ENCODE peak calls at places on chromosome 19, in five cellular contexts. J is OCI-LY7, G is PC-9, B is GM23338, K is MM.1S. C is an unnamed sample.

GRCh38 chr19:13764821-13765394 is 586 bp downstream of the MRI1 start:
- DNase-seq in B (peak; percentile 58), J (no peak), G (peak; percentile 19), K (no peak), C (peak; percentile 74)

GRCh38 chr19:43560687-43561086 is 14.6 kb downstream of the XRCC1 start:
- DNase-seq in K (no peak), J (no peak), G (no peak), B (peak; percentile 40), C (no peak)

GRCh38 chr19:7894612-7895309 is 6.5 kb downstream of the LRRC8E start:
- DNase-seq in J (no peak), B (peak; percentile 59), G (peak; percentile 92), K (no peak), C (no peak)

GRCh38 chr19:7679017-7679720 is 1.5 kb upstream of the TRAPPC5 start:
- DNase-seq in G (no peak), K (peak; percentile 23), J (peak; percentile 76), B (no peak), C (peak; percentile 63)

GRCh38 chr19:40640744-40641143 is 39.6 kb downstream of the LTBP4 start:
- DNase-seq in B (no peak), J (peak; percentile 23), K (no peak), G (no peak), C (peak; percentile 54)

GRCh38 chr19:34969721-34970120 is 5.7 kb upstream of the ZNF792 start:
- DNase-seq in J (no peak), G (no peak), K (no peak), B (no peak), C (no peak)

GRCh38 chr19:46840157-46840942 is 10.3 kb downstream of the AP2S1 start:
- DNase-seq in K (peak; percentile 64), B (peak; percentile 90), J (peak; percentile 81), G (peak; percentile 48), C (peak; percentile 92)

GRCh38 chr19:7159105-7159933 is 89.8 kb downstream of the ZNF557 start:
- DNase-seq in G (no peak), J (no peak), K (no peak), B (no peak), C (no peak)

GRCh38 chr19:17357724-17358123 is 19.4 kb downstream of the PLVAP start:
- DNase-seq in J (no peak), B (no peak), K (no peak), G (no peak), C (no peak)
- H3K9me2 ChIP-seq in J (no peaks in the 10 kb centered on the region), B (no peaks in the 10 kb centered on the region), K (no peaks in the 10 kb centered on the region), G (no peaks in the 10 kb centered on the region), C (no peaks in the 10 kb centered on the region)

GRCh38 chr19:39007096-39007495 is 25.3 kb downstream of the FBXO27 start:
- DNase-seq in K (no peak), J (no peak), B (peak; percentile 13), G (no peak), C (no peak)
- H3K4me3 ChIP-seq in K (no peak overlapping the region), J (no peak overlapping the region), B (no peak overlapping the region), G (no peak overlapping the region), C (no peak overlapping the region)

GRCh38 chr19:1259206-1259872 is 9.8 kb upstream of the CIRBP start:
- DNase-seq in K (peak; percentile 78), B (peak; percentile 81), J (peak; percentile 79), G (peak; percentile 85), C (peak; percentile 88)
- H3K4me2 ChIP-seq in K (peak overlapping the region; percentile 98), B (peak overlapping the region; percentile 82), J (peak overlapping the region; percentile 90), G (peak overlapping the region; percentile 74), C (peak overlapping the region; percentile 94)

GRCh38 chr19:28504727-28505126 is 708.2 kb downstream of the UQCRFS1 start:
- DNase-seq in G (no peak), J (no peak), K (no peak), B (peak; percentile 51), C (no peak)
- H3K9me2 ChIP-seq in G (no peaks in the 10 kb centered on the region), J (no peaks in the 10 kb centered on the region), K (no peaks in the 10 kb centered on the region), B (no peaks in the 10 kb centered on the region), C (no peaks in the 10 kb centered on the region)

DNA sequence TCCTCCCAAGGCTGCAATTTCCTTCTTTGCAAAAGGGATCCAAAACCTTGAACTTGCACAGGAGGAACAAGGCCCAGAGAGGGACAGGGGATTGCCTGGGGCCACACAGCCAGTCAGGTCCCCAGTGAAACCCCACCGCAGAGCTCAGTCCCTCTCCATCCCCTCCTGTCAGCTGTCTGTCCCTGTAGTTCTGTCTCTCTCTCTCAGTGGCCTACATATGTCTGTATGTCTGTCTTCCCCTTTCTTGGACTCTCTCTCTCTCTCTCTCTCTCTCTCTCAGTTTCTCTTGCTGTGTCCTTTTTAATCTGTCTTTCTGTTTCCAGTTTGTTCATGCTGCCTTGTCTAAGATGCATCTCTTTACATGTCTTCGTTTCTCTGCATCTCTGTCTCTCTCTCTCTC is 11.5 kb downstream of the CEACAM19 start:
- DNase-seq in B (no peak), J (no peak), K (no peak), G (no peak), C (no peak)
- H3K4me3 ChIP-seq in B (no peak overlapping the region), J (no peak overlapping the region), K (no peak overlapping the region), G (no peak overlapping the region), C (no peak overlapping the region)

GRCh38 chr19:33374406-33374703 is 846 bp downstream of the CEBPG start:
- DNase-seq in J (peak; percentile 29), K (no peak), G (no peak), B (no peak), C (peak; percentile 69)

GRCh38 chr19:33375760-33376159 is 2.3 kb downstream of the CEBPG start:
- DNase-seq in B (no peak), G (no peak), J (no peak), K (no peak), C (no peak)

GRCh38 chr19:33376423-33376822 is 2.9 kb downstream of the CEBPG start:
- DNase-seq in J (no peak), G (peak; percentile 44), B (no peak), K (no peak), C (no peak)

GRCh38 chr19:33373701-33374405 is at the start of gene CEBPG:
- DNase-seq in B (peak; percentile 63), K (peak; percentile 66), G (peak; percentile 58), J (peak; percentile 75), C (peak; percentile 72)

GRCh38 chr19:33375156-33375744 is 1.7 kb downstream of the CEBPG start:
- DNase-seq in K (no peak), B (no peak), J (peak; percentile 4), G (no peak), C (no peak)
- H3K4me2 ChIP-seq in K (peak overlapping the region; percentile 88), B (peak overlapping the region; percentile 93), J (peak overlapping the region; percentile 100), G (peak overlapping the region; percentile 96), C (peak overlapping the region; percentile 87)

GRCh38 chr19:12706332-12706718 is 9.9 kb upstream of the FBXW9 start:
- DNase-seq in G (no peak), B (no peak), J (no peak), K (no peak), C (no peak)
- H3K9me2 ChIP-seq in G (no peaks in the 10 kb centered on the region), B (no peaks in the 10 kb centered on the region), J (no peaks in the 10 kb centered on the region), K (no peaks in the 10 kb centered on the region), C (no peaks in the 10 kb centered on the region)

GRCh38 chr19:1315470-1316166 is 29.9 kb downstream of the EFNA2 start:
- DNase-seq in K (peak; percentile 34), J (no peak), G (peak; percentile 48), B (peak; percentile 78), C (peak; percentile 67)
- H3K4me3 ChIP-seq in K (no peak overlapping the region), J (no peak overlapping the region), G (no peak overlapping the region), B (peak overlapping the region; percentile 49), C (no peak overlapping the region)

C was measured in Karpas-422.